ENCODE peak calls at places on chromosomes 5 and 9, in nine cellular contexts. X is stimulated activated CD8-positive, alpha-beta memory T cell treated with anti-CD3 and anti-CD28 coated beads, Interleukin-4, amount 100 ng/mL, for 1 hour; I is RPMI8226; N is NCI-H2081; H is type B pancreatic cell; G is GM12865; D is Right ventricle myocardium inferior; Y is HCEC 1CT; V is upper lobe of right lung. Z is an unnamed sample.

GRCh38 chr5:42970636-42971559 is 69.2 kb downstream of the ANXA2R start:
- DNase-seq in I (no peak), Y (no peak), N (no peak), V (no peak), X (no peak), G (no peak), D (no peak), H (no peak), Z (no peak)

GRCh38 chr9:119003218-119003617 is 366.0 kb downstream of the BRINP1 start:
- DNase-seq in N (no peak), X (no peak), I (no peak), G (no peak), V (no peak), D (no peak), H (no peak), Y (peak), Z (peak)

GRCh38 chr9:123246534-123246933 is 21.9 kb downstream of the STRBP start:
- DNase-seq in G (no peak), N (no peak), Y (no peak), H (no peak), X (no peak), V (no peak), D (no peak), I (peak), Z (no peak)

GRCh38 chr5:172150514-172151425 is 37.3 kb downstream of the STK10 start:
- DNase-seq in N (no peak), H (no peak), D (peak), X (no peak), V (peak), Y (no peak), G (peak), I (no peak), Z (no peak)

GRCh38 chr9:137195525-137196220 is 4.9 kb downstream of the TPRN start:
- DNase-seq in H (no peak), V (no peak), I (no peak), N (peak), D (no peak), X (no peak), G (no peak), Y (no peak), Z (no peak)

GRCh38 chr9:105416840-105417239 is 31.0 kb upstream of the FSD1L start:
- DNase-seq in V (no peak), N (no peak), D (no peak), H (no peak), X (no peak), I (no peak), G (peak), Y (no peak), Z (no peak)

GRCh38 chr9:130107955-130108354 is 54.2 kb downstream of the GPR107 start:
- DNase-seq in V (no peak), Y (no peak), X (no peak), D (no peak), H (no peak), G (peak), N (no peak), I (no peak), Z (no peak)

GRCh38 chr5:127785098-127785927 is 82.1 kb downstream of the CCDC192 start:
- DNase-seq in Y (peak), V (no peak), X (no peak), N (no peak), H (no peak), I (no peak), G (peak), D (no peak), Z (peak)

GRCh38 chr5:104385901-104386300 is 823.3 kb upstream of the NUDT12 start:
- DNase-seq in V (no peak), I (no peak), X (no peak), G (no peak), H (no peak), Y (no peak), D (no peak), N (no peak), Z (no peak)

GRCh38 chr9:137369911-137370630 is 52.9 kb downstream of the EXD3 start:
- DNase-seq in I (no peak), N (no peak), G (no peak), H (no peak), D (no peak), Y (no peak), X (no peak), V (no peak), Z (no peak)

GRCh38 chr5:66830636-66831035 is 234.4 kb downstream of the MAST4 start:
- DNase-seq in Y (peak), N (no peak), V (no peak), I (no peak), H (no peak), X (no peak), G (no peak), D (no peak), Z (no peak)

GRCh38 chr9:128987800-128988199 is 40.3 kb downstream of the NUP188 start:
- DNase-seq in G (no peak), V (no peak), N (no peak), I (no peak), H (no peak), X (no peak), D (no peak), Y (peak), Z (peak)

GRCh38 chr5:77391240-77391765 is 100.8 kb downstream of the WDR41 start:
- DNase-seq in X (no peak), V (no peak), D (no peak), H (no peak), I (no peak), G (no peak), N (no peak), Y (no peak), Z (no peak)

GRCh38 chr9:75869236-75869635 is 21.2 kb upstream of the PCSK5 start:
- DNase-seq in N (no peak), Y (no peak), V (no peak), G (no peak), I (no peak), X (no peak), H (no peak), D (no peak), Z (no peak)

GRCh38 chr5:73615085-73615484 is 10.9 kb upstream of the ARHGEF28 start:
- DNase-seq in V (no peak), D (no peak), I (no peak), H (no peak), G (no peak), Y (no peak), N (no peak), X (no peak), Z (no peak)

GRCh38 chr9:23537192-23538059 is 288.6 kb downstream of the ELAVL2 start:
- DNase-seq in H (no peak), V (no peak), Y (no peak), X (no peak), I (no peak), D (no peak), G (no peak), N (no peak), Z (no peak)

GRCh38 chr9:131667576-131667975 is 72.3 kb downstream of the RAPGEF1 start:
- DNase-seq in D (no peak), N (no peak), V (no peak), H (no peak), Y (no peak), X (no peak), G (peak), I (no peak), Z (no peak)

GRCh38 chr5:177336112-177336511 is 15.4 kb downstream of the LMAN2 start:
- DNase-seq in D (peak), V (no peak), I (peak), Y (peak), X (no peak), G (no peak), H (no peak), N (no peak), Z (no peak)

GRCh38 chr9:132026932-132027585 is 52.6 kb downstream of the MED27 start:
- DNase-seq in N (no peak), X (no peak), H (no peak), I (no peak), V (no peak), D (no peak), G (no peak), Y (peak), Z (peak)

GRCh38 chr5:154214236-154215106 is 23.9 kb downstream of the GALNT10 start:
- DNase-seq in D (no peak), I (no peak), X (no peak), N (no peak), V (no peak), H (no peak), G (peak), Y (peak), Z (peak)

GRCh38 chr5:179278546-179278945 is 66.7 kb downstream of the ADAMTS2 start:
- DNase-seq in G (no peak), D (peak), X (no peak), N (no peak), Y (no peak), I (no peak), H (no peak), V (no peak), Z (no peak)

GRCh38 chr9:99162759-99163364 is 57.9 kb downstream of the TGFBR1 start:
- DNase-seq in H (no peak), G (peak), I (peak), V (no peak), X (no peak), D (no peak), N (peak), Y (peak), Z (peak)

GRCh38 chr9:124792976-124793594 is 16.2 kb downstream of the OLFML2A start:
- DNase-seq in Y (peak), I (no peak), G (no peak), H (no peak), D (no peak), X (no peak), V (no peak), N (no peak), Z (peak)

GRCh38 chr9:116149844-116150243 is 3.7 kb upstream of the PAPPA start:
- DNase-seq in I (peak), X (no peak), H (no peak), D (no peak), G (peak), Y (peak), V (no peak), N (no peak), Z (no peak)

GRCh38 chr5:36696059-36696673 is 89.8 kb downstream of the SLC1A3 start:
- DNase-seq in I (peak), X (no peak), H (no peak), Y (peak), V (peak), G (peak), N (peak), D (no peak), Z (peak)

GRCh38 chr9:134626576-134627416 is 14.8 kb upstream of the COL5A1 start:
- DNase-seq in N (no peak), D (no peak), G (no peak), V (peak), Y (no peak), H (peak), X (no peak), I (no peak), Z (peak)

GRCh38 chr5:43101491-43101890 is 19.2 kb upstream of the ZNF131 start:
- DNase-seq in G (no peak), H (peak), D (no peak), I (no peak), N (no peak), V (no peak), Y (no peak), X (no peak), Z (no peak)

GRCh38 chr9:85016389-85016997 is 347.0 kb downstream of the NTRK2 start:
- DNase-seq in I (no peak), H (no peak), N (no peak), V (no peak), D (no peak), Y (no peak), G (no peak), X (no peak), Z (no peak)

GRCh38 chr5:103624748-103625147 is 62.2 kb upstream of the NUDT12 start:
- DNase-seq in I (no peak), H (no peak), N (no peak), Y (peak), X (no peak), D (no peak), G (no peak), V (no peak), Z (no peak)

GRCh38 chr5:43313854-43314457 is 744 bp upstream of the HMGCS1 start:
- DNase-seq in V (no peak), X (no peak), G (peak), D (no peak), N (peak), Y (no peak), I (peak), H (no peak), Z (no peak)

Z was measured in HFFc6.